ENCODE peak calls at places on chromosomes 2 and 18, in nine cellular contexts. One of them, this sample, is unnamed.

GRCh38 chr2:15899751-15900493 is 40.4 kb upstream of the MYCN start:
- DNase-seq in NB4: no peak
- DNase-seq in HCT116: no peak
- DNase-seq in esophagus squamous epithelium: no peak
- DNase-seq in body of pancreas: no peak
- DNase-seq in spleen: no peak
- DNase-seq in heart left ventricle: no peak
- DNase-seq in IMR-90: no peak
- DNase-seq in A549: no peak
- DNase-seq in this sample: no peak

GRCh38 chr2:153873062-153874048 is 1.6 kb downstream of the GALNT13 start:
- DNase-seq in NB4: no peak
- DNase-seq in heart left ventricle: no peak
- DNase-seq in HCT116: no peak
- DNase-seq in spleen: peak; percentile 48
- DNase-seq in body of pancreas: no peak
- DNase-seq in IMR-90: no peak
- DNase-seq in esophagus squamous epithelium: no peak
- DNase-seq in A549: no peak
- DNase-seq in this sample: no peak

GRCh38 chr2:45860136-45861106 is 208.9 kb downstream of the PRKCE start:
- DNase-seq in spleen: no peak
- DNase-seq in HCT116: no peak
- DNase-seq in NB4: peak; percentile 62
- DNase-seq in IMR-90: peak; percentile 38
- DNase-seq in A549: no peak
- DNase-seq in heart left ventricle: peak; percentile 56
- DNase-seq in body of pancreas: peak; percentile 55
- DNase-seq in esophagus squamous epithelium: no peak
- DNase-seq in this sample: peak; percentile 48

GRCh38 chr2:198546091-198546490 is 741.7 kb downstream of the PLCL1 start:
- DNase-seq in NB4: no peak
- DNase-seq in A549: no peak
- DNase-seq in spleen: no peak
- DNase-seq in heart left ventricle: no peak
- DNase-seq in HCT116: no peak
- DNase-seq in IMR-90: no peak
- DNase-seq in esophagus squamous epithelium: no peak
- DNase-seq in body of pancreas: no peak
- DNase-seq in this sample: no peak

GRCh38 chr2:236121546-236121945 is 46.6 kb downstream of the GBX2 start:
- DNase-seq in esophagus squamous epithelium: no peak
- DNase-seq in IMR-90: peak; percentile 16
- DNase-seq in heart left ventricle: no peak
- DNase-seq in body of pancreas: no peak
- DNase-seq in spleen: no peak
- DNase-seq in A549: no peak
- DNase-seq in HCT116: no peak
- DNase-seq in NB4: peak; percentile 45
- DNase-seq in this sample: no peak

GRCh38 chr18:41873730-41874129 is 81.3 kb upstream of the PIK3C3 start:
- DNase-seq in body of pancreas: no peak
- DNase-seq in heart left ventricle: no peak
- DNase-seq in IMR-90: no peak
- DNase-seq in HCT116: no peak
- DNase-seq in NB4: no peak
- DNase-seq in spleen: no peak
- DNase-seq in A549: no peak
- DNase-seq in esophagus squamous epithelium: no peak
- DNase-seq in this sample: no peak

GRCh38 chr18:53991805-53992204 is 232.7 kb downstream of the MBD2 start:
- DNase-seq in NB4: no peak
- DNase-seq in body of pancreas: no peak
- DNase-seq in spleen: no peak
- DNase-seq in esophagus squamous epithelium: no peak
- DNase-seq in IMR-90: no peak
- DNase-seq in heart left ventricle: no peak
- DNase-seq in HCT116: no peak
- DNase-seq in A549: no peak
- DNase-seq in this sample: no peak

GRCh38 chr2:208311954-208312353 is 45.9 kb downstream of the PIKFYVE start:
- DNase-seq in esophagus squamous epithelium: no peak
- DNase-seq in A549: no peak
- DNase-seq in NB4: no peak
- DNase-seq in spleen: no peak
- DNase-seq in IMR-90: peak; percentile 25
- DNase-seq in heart left ventricle: no peak
- DNase-seq in HCT116: no peak
- DNase-seq in body of pancreas: no peak
- DNase-seq in this sample: no peak

DNA sequence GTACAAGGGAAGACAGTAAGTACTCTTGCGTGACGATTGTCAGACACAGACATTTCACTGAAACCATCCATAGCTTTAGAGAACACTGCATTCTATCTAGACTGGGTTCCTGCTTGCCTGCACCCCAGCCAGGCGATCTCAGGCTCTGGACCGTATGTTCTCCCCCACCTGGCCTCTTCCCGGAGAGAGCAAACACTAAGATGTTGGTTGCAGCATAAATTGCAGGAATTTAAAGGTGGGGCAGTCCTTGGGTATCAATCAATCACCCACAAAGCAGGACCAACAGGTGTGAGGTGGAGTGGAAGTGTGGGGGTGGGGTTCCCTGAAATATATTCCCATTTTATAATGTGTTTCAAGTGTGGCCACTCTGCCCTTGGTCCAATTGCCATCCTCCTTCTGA is 103.6 kb upstream of the TGFA start:
- DNase-seq in heart left ventricle: no peak
- DNase-seq in HCT116: no peak
- DNase-seq in spleen: no peak
- DNase-seq in A549: no peak
- DNase-seq in NB4: no peak
- DNase-seq in esophagus squamous epithelium: no peak
- DNase-seq in IMR-90: no peak
- DNase-seq in body of pancreas: no peak
- DNase-seq in this sample: no peak
- TF ChIP-seq POLR2A in heart left ventricle: no peak
- TF ChIP-seq POLR2A in HCT116: no peak
- TF ChIP-seq POLR2A in spleen: no peak
- TF ChIP-seq POLR2A in A549: no peak
- TF ChIP-seq POLR2A in NB4: no peak
- TF ChIP-seq POLR2A in esophagus squamous epithelium: no peak
- TF ChIP-seq POLR2A in IMR-90: no peak
- TF ChIP-seq POLR2A in body of pancreas: no peak
- TF ChIP-seq POLR2A in this sample: no peak

GRCh38 chr2:144504191-144504590 is 15.7 kb downstream of the ZEB2 start:
- DNase-seq in spleen: no peak
- DNase-seq in HCT116: no peak
- DNase-seq in NB4: no peak
- DNase-seq in body of pancreas: no peak
- DNase-seq in esophagus squamous epithelium: no peak
- DNase-seq in IMR-90: no peak
- DNase-seq in A549: no peak
- DNase-seq in heart left ventricle: no peak
- DNase-seq in this sample: no peak
- H3K4me3 ChIP-seq in spleen: peak overlapping the region; percentile 16
- H3K4me3 ChIP-seq in HCT116: no peak overlapping the region
- H3K4me3 ChIP-seq in NB4: no peak overlapping the region
- H3K4me3 ChIP-seq in body of pancreas: no peak overlapping the region
- H3K4me3 ChIP-seq in esophagus squamous epithelium: peak overlapping the region; percentile 24
- H3K4me3 ChIP-seq in IMR-90: no peak overlapping the region
- H3K4me3 ChIP-seq in A549: no peak overlapping the region
- H3K4me3 ChIP-seq in heart left ventricle: peak overlapping the region; percentile 15
- H3K4me3 ChIP-seq in this sample: no peak overlapping the region

DNA sequence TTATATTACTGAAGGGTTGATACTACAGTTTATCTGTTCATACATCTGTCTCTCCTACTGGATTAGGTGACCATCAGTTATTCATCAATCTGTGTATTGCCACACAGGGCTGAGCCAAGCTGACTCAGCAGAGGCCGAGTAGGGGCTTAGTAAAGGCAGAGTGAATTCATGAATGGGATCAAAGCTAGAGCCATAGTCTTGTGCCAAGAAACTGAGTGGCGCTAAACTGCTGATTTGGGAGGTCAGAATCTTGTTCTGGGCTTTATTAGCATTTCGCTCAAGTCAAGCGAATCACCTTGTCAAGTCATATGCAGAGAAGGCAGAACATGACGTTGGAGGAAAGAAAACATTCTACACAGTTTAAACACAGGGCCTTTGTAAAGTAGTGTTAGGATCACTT is 34.1 kb downstream of the SOCS6 start:
- DNase-seq in HCT116: no peak
- DNase-seq in body of pancreas: no peak
- DNase-seq in spleen: no peak
- DNase-seq in NB4: no peak
- DNase-seq in IMR-90: peak; percentile 65
- DNase-seq in heart left ventricle: no peak
- DNase-seq in esophagus squamous epithelium: no peak
- DNase-seq in A549: peak; percentile 19
- DNase-seq in this sample: no peak
- TF ChIP-seq CTCF in HCT116: no peak
- TF ChIP-seq CTCF in body of pancreas: no peak
- TF ChIP-seq CTCF in spleen: no peak
- TF ChIP-seq CTCF in NB4: no peak
- TF ChIP-seq CTCF in IMR-90: no peak
- TF ChIP-seq CTCF in heart left ventricle: no peak
- TF ChIP-seq CTCF in esophagus squamous epithelium: no peak
- TF ChIP-seq CTCF in A549: no peak
- TF ChIP-seq CTCF in this sample: no peak

DNA sequence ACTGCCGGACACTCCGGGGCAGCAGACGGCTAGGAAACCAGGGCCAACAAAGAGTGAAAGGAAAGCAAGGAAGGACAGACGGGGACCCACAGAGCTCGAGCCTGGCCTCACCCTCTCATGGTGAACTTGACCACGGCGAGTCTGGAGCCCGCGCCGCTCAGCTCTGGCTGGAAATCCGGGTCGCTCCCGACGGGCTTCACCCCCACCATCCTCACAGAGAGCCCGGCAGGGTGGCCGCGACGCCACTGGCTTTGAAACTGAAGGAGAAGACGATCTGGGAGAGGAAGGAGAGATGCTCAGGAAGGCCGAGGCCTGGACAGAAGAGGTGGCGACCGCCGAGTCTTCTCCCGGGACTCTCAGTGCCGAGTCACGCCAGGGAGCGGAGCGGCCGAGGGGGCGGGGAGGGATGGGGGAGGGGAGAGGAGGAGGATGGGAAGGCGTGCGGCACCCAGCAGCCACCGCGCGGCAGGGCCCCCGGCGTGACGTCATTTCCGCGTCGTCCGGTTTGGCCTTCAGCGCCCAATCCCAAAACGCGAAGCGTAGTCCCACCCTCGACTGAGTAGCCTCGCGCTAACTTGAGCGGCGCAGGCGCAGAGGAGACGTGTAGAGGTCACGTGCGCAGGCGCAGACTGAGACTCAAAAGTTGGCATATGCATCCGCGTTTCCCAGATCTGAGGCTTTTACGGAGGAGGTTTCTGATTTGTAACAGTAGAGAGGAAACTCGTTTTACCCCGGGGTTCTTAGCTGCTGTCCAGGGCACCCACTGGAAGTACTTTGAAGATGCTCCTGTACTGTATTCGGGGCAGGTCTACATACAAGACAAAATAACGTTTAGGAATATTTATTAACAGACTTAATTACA is at the start of gene TXNL1:
- DNase-seq in body of pancreas: peak; percentile 100
- DNase-seq in spleen: peak; percentile 99
- DNase-seq in HCT116: peak; percentile 95
- DNase-seq in esophagus squamous epithelium: peak; percentile 91
- DNase-seq in IMR-90: peak; percentile 99
- DNase-seq in A549: peak; percentile 77
- DNase-seq in heart left ventricle: peak; percentile 100
- DNase-seq in NB4: peak; percentile 97
- DNase-seq in this sample: peak; percentile 100
- TF ChIP-seq POLR2A in body of pancreas: peak; percentile 95
- TF ChIP-seq POLR2A in spleen: peak; percentile 70
- TF ChIP-seq POLR2A in HCT116: peak; percentile 76
- TF ChIP-seq POLR2A in esophagus squamous epithelium: peak; percentile 85
- TF ChIP-seq POLR2A in IMR-90: peak; percentile 96
- TF ChIP-seq POLR2A in A549: peak; percentile 51
- TF ChIP-seq POLR2A in heart left ventricle: no peak
- TF ChIP-seq POLR2A in NB4: peak; percentile 76
- TF ChIP-seq POLR2A in this sample: no peak

GRCh38 chr18:36130039-36130831 is 536 bp downstream of the ELP2 start:
- DNase-seq in A549: no peak
- DNase-seq in HCT116: no peak
- DNase-seq in IMR-90: peak; percentile 10
- DNase-seq in NB4: peak; percentile 19
- DNase-seq in heart left ventricle: no peak
- DNase-seq in body of pancreas: no peak
- DNase-seq in esophagus squamous epithelium: no peak
- DNase-seq in spleen: no peak
- DNase-seq in this sample: no peak

GRCh38 chr18:36130883-36131653 is 1.4 kb downstream of the ELP2 start:
- DNase-seq in spleen: peak; percentile 82
- DNase-seq in esophagus squamous epithelium: no peak
- DNase-seq in body of pancreas: no peak
- DNase-seq in HCT116: no peak
- DNase-seq in heart left ventricle: no peak
- DNase-seq in A549: no peak
- DNase-seq in IMR-90: no peak
- DNase-seq in NB4: no peak
- DNase-seq in this sample: no peak

GRCh38 chr18:36132756-36133155 is 3.1 kb downstream of the ELP2 start:
- DNase-seq in HCT116: no peak
- DNase-seq in heart left ventricle: no peak
- DNase-seq in body of pancreas: no peak
- DNase-seq in esophagus squamous epithelium: no peak
- DNase-seq in IMR-90: no peak
- DNase-seq in spleen: no peak
- DNase-seq in NB4: no peak
- DNase-seq in A549: no peak
- DNase-seq in this sample: no peak

GRCh38 chr18:36129300-36130038 is at the start of the genes ELP2 and SLC39A6:
- DNase-seq in spleen: peak; percentile 99
- DNase-seq in esophagus squamous epithelium: peak; percentile 86
- DNase-seq in body of pancreas: peak; percentile 96
- DNase-seq in heart left ventricle: peak; percentile 96
- DNase-seq in NB4: peak; percentile 96
- DNase-seq in IMR-90: peak; percentile 93
- DNase-seq in A549: peak; percentile 83
- DNase-seq in HCT116: peak; percentile 86
- DNase-seq in this sample: peak; percentile 96

DNA sequence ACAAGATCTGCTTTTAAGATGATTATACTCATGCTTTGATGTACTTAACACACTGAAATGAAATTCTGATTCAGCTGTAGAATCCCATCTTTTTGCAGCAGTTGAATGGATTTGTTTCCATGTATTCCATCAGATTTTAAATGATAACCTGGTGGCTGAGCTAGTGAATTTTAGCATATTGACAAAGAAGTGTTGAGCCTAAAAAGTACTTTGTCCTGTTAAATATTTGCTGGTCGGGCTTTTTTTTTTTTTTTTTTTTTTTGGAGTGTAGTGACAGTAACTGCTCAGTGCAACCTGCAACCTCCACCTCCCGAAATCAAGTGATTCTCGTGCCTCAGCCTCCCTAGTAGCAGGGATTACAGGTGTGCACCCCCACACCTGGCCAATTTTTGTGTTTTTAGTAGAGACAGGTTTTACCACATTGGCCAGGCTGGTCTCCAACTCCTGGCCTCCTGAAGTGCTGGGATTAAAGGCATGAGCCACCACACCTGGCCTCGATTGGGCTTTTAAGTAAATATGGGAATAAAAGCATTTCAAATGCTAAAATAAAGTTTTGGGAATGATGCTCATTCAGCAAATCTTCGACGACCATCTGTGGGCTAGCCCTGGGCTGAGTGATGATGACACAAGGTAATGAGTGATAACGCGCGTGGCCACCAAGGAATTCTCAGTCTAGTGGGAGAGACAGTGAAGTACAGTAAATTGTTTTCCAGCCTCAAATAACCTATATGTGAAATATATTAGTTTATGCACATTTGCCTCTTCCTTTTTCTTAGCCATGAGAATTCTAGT is 2.2 kb downstream of the ELP2 start:
- DNase-seq in NB4: no peak
- DNase-seq in IMR-90: no peak
- DNase-seq in spleen: no peak
- DNase-seq in A549: no peak
- DNase-seq in HCT116: no peak
- DNase-seq in body of pancreas: no peak
- DNase-seq in esophagus squamous epithelium: no peak
- DNase-seq in heart left ventricle: no peak
- DNase-seq in this sample: no peak
- H3K4me3 ChIP-seq in NB4: peak overlapping the region; percentile 77
- H3K4me3 ChIP-seq in IMR-90: no peak overlapping the region
- H3K4me3 ChIP-seq in spleen: peak overlapping the region; percentile 92
- H3K4me3 ChIP-seq in A549: no peak overlapping the region
- H3K4me3 ChIP-seq in HCT116: no peak overlapping the region
- H3K4me3 ChIP-seq in body of pancreas: no peak overlapping the region
- H3K4me3 ChIP-seq in esophagus squamous epithelium: peak overlapping the region; percentile 86
- H3K4me3 ChIP-seq in heart left ventricle: no peak overlapping the region
- H3K4me3 ChIP-seq in this sample: no peak overlapping the region